ENCODE peak calls at places on chromosomes 5 and 9, in seven cellular contexts. V is GM04504; L is stimulated activated CD8-positive, alpha-beta memory T cell treated with anti-CD3 and anti-CD28 coated beads, Interleukin-7, amount 100 ng/mL, for 1 hour; G is mesendoderm; I is activated CD4-positive, alpha-beta memory T cell treated with anti-CD3 and anti-CD28 coated beads for 36 hours; R is germinal center; A is activated CD4-positive, CD25-positive, alpha-beta regulatory T cell. Y is an unnamed sample.

GRCh38 chr5:148033138-148033537 is 30.6 kb upstream of the SPINK5 start:
- DNase-seq in G (peak; percentile 93), L (no peak), R (no peak), V (no peak), I (no peak), A (no peak), Y (no peak)

GRCh38 chr5:120604898-120605297 is 140.8 kb downstream of the PRR16 start:
- DNase-seq in A (no peak), L (no peak), I (no peak), G (no peak), V (peak; percentile 83), R (no peak), Y (no peak)

GRCh38 chr9:90046317-90046861 is 441.6 kb downstream of the GADD45G start:
- DNase-seq in I (peak; percentile 42), G (no peak), R (no peak), L (no peak), V (no peak), A (no peak), Y (no peak)

GRCh38 chr5:139064613-139065012 is 133.6 kb downstream of the SIL1 start:
- DNase-seq in G (no peak), L (no peak), A (no peak), R (no peak), V (no peak), I (no peak), Y (no peak)

GRCh38 chr9:116941266-116941665 is 254.2 kb downstream of the TRIM32 start:
- DNase-seq in I (no peak), V (no peak), L (no peak), A (no peak), R (no peak), G (no peak), Y (no peak)

GRCh38 chr5:78527054-78527884 is 121.3 kb downstream of the LHFPL2 start:
- DNase-seq in G (peak; percentile 96), A (no peak), R (no peak), V (peak; percentile 93), L (no peak), I (no peak), Y (no peak)

GRCh38 chr9:1575939-1576338 is 439.2 kb upstream of the SMARCA2 start:
- DNase-seq in G (no peak), L (no peak), V (no peak), A (no peak), I (no peak), R (no peak), Y (no peak)

GRCh38 chr9:87859786-87860185 is 22.9 kb upstream of the SPATA31E1 start:
- DNase-seq in V (no peak), L (no peak), A (no peak), G (no peak), R (no peak), I (no peak), Y (no peak)

GRCh38 chr5:56429110-56429561 is 196.0 kb upstream of the ANKRD55 start:
- DNase-seq in G (no peak), L (no peak), A (no peak), R (no peak), V (no peak), I (no peak), Y (peak; percentile 20)

GRCh38 chr5:138138949-138139775 is at the start of gene NME5:
- DNase-seq in A (no peak), V (peak; percentile 10), G (peak; percentile 88), R (peak; percentile 36), I (peak; percentile 11), L (no peak), Y (peak; percentile 49)

GRCh38 chr5:157924931-157925729 is 66.2 kb upstream of the CLINT1 start:
- DNase-seq in A (no peak), L (no peak), G (no peak), V (no peak), R (no peak), I (peak; percentile 31), Y (no peak)

GRCh38 chr9:86660146-86660545 is 287.2 kb downstream of the GAS1 start:
- DNase-seq in A (no peak), L (no peak), G (no peak), R (no peak), V (peak; percentile 75), I (no peak), Y (no peak)

GRCh38 chr5:3181641-3182040 is 414.0 kb upstream of the IRX1 start:
- DNase-seq in V (no peak), L (no peak), G (no peak), I (no peak), A (no peak), R (no peak), Y (no peak)

GRCh38 chr9:37949576-37949975 is 45.6 kb upstream of the SLC25A51 start:
- DNase-seq in G (no peak), L (no peak), A (no peak), R (no peak), V (no peak), I (no peak), Y (no peak)

GRCh38 chr5:151694035-151694485 is 7.3 kb upstream of the SPARC start:
- DNase-seq in I (no peak), A (no peak), G (no peak), L (no peak), V (no peak), R (no peak), Y (no peak)

GRCh38 chr9:115167175-115167574 is 49.2 kb upstream of the TNC start:
- DNase-seq in L (no peak), A (no peak), V (peak; percentile 62), R (no peak), G (peak; percentile 80), I (no peak), Y (no peak)

GRCh38 chr9:127783111-127783621 is 2.7 kb upstream of the CDK9 start:
- DNase-seq in G (no peak), R (peak; percentile 68), A (peak; percentile 38), I (peak; percentile 88), V (no peak), L (peak; percentile 48), Y (peak; percentile 98)

GRCh38 chr5:156359452-156359851 is 32.5 kb downstream of the SGCD start:
- DNase-seq in L (no peak), G (no peak), I (no peak), R (no peak), A (no peak), V (peak; percentile 81), Y (no peak)

GRCh38 chr5:142038735-142039134 is 25.9 kb upstream of the GNPDA1 start:
- DNase-seq in A (no peak), R (no peak), I (no peak), V (no peak), L (no peak), G (no peak), Y (no peak)

GRCh38 chr5:116583823-116584222 is 9.2 kb upstream of the SEMA6A start:
- DNase-seq in G (no peak), A (no peak), V (no peak), I (no peak), L (no peak), R (no peak), Y (no peak)

GRCh38 chr9:81588148-81588874 is 101.0 kb downstream of the TLE1 start:
- DNase-seq in I (no peak), R (no peak), L (no peak), A (no peak), G (no peak), V (peak; percentile 15), Y (no peak)

GRCh38 chr5:145340099-145340498 is 495.0 kb downstream of the PRELID2 start:
- DNase-seq in R (no peak), V (no peak), I (no peak), A (no peak), G (no peak), L (no peak), Y (no peak)

GRCh38 chr5:138438724-138439536 is at the start of gene REEP2:
- DNase-seq in I (peak; percentile 80), R (peak; percentile 85), G (peak; percentile 79), A (peak; percentile 16), L (no peak), V (no peak), Y (peak; percentile 78)

GRCh38 chr5:76831108-76831447 is 12.2 kb downstream of the F2RL1 start:
- DNase-seq in G (peak; percentile 72), R (no peak), V (no peak), A (no peak), I (peak; percentile 49), L (no peak), Y (no peak)

GRCh38 chr5:174837919-174838902 is 113.8 kb downstream of the MSX2 start:
- DNase-seq in G (peak; percentile 73), I (no peak), L (no peak), R (no peak), A (no peak), V (peak; percentile 51), Y (peak; percentile 4)

GRCh38 chr5:3394877-3395599 is 200.6 kb upstream of the IRX1 start:
- DNase-seq in L (no peak), G (no peak), V (no peak), I (no peak), R (no peak), A (no peak), Y (no peak)

GRCh38 chr5:79237735-79238560 is 2.0 kb downstream of the JMY start:
- DNase-seq in I (no peak), G (no peak), R (no peak), A (no peak), L (no peak), V (no peak), Y (no peak)

GRCh38 chr9:115161431-115161830 is 43.5 kb upstream of the TNC start:
- DNase-seq in I (no peak), G (no peak), A (no peak), V (no peak), R (no peak), L (no peak), Y (no peak)

GRCh38 chr9:128823903-128824406 is 5.6 kb downstream of the SPOUT1 start:
- DNase-seq in I (no peak), G (no peak), L (no peak), R (no peak), V (no peak), A (no peak), Y (no peak)

GRCh38 chr5:76801159-76801802 is 17.5 kb upstream of the F2RL1 start:
- DNase-seq in G (no peak), L (no peak), I (no peak), V (no peak), R (no peak), A (no peak), Y (no peak)

GRCh38 chr9:14021871-14022525 is 291.9 kb downstream of the NFIB start:
- DNase-seq in G (no peak), I (no peak), V (no peak), L (no peak), A (no peak), R (no peak), Y (no peak)

GRCh38 chr9:110802416-110803035 is 133.9 kb downstream of the MUSK start:
- DNase-seq in V (peak; percentile 48), I (no peak), G (peak; percentile 54), R (no peak), A (no peak), L (no peak), Y (peak; percentile 15)

GRCh38 chr9:34526026-34526425 is 3.2 kb upstream of the ENHO start:
- DNase-seq in V (no peak), R (no peak), L (no peak), I (no peak), A (no peak), G (no peak), Y (no peak)

GRCh38 chr9:131755541-131756198 is 15.8 kb upstream of the RAPGEF1 start:
- DNase-seq in I (peak; percentile 92), V (peak; percentile 44), R (peak; percentile 75), A (peak; percentile 71), L (peak; percentile 66), G (peak; percentile 90), Y (peak; percentile 84)

GRCh38 chr9:78031826-78032598 is 401 bp upstream of the GNAQ start:
- DNase-seq in I (peak; percentile 83), R (peak; percentile 24), V (peak; percentile 88), A (peak; percentile 16), L (peak; percentile 31), G (peak; percentile 98), Y (peak; percentile 96)

GRCh38 chr5:100841358-100842076 is 61.6 kb downstream of the ST8SIA4 start:
- DNase-seq in R (no peak), A (no peak), G (peak; percentile 92), L (no peak), I (peak; percentile 22), V (no peak), Y (no peak)

Y was measured in NB4.